ENCODE peak calls at places on chromosomes 11 and 22, in nine cellular contexts. U, T, A, O, R, B, V, X and C are unnamed samples.

GRCh38 chr22:45971389-45972028 is 5.5 kb downstream of the WNT7B start:
- DNase-seq in T (no peak), V (peak; percentile 14), A (no peak), R (no peak), B (no peak), U (no peak), O (no peak), X (no peak), C (no peak)

GRCh38 chr22:50329236-50329635 is 2.4 kb upstream of the DENND6B start:
- DNase-seq in T (no peak), A (peak; percentile 54), R (no peak), X (no peak), U (no peak), O (no peak), V (peak; percentile 74), B (no peak), C (no peak)

GRCh38 chr22:18031670-18032454 is 7.5 kb upstream of the MICAL3 start:
- DNase-seq in X (no peak), T (peak; percentile 26), O (no peak), V (peak; percentile 96), U (no peak), A (peak; percentile 90), R (no peak), B (peak; percentile 92), C (peak; percentile 82)

GRCh38 chr11:117761993-117762392 is 35.0 kb downstream of the DSCAML1 start:
- DNase-seq in T (no peak), U (no peak), O (no peak), R (no peak), X (no peak), A (no peak), B (no peak), V (no peak), C (no peak)

GRCh38 chr22:19597399-19597735 is 73.2 kb upstream of the CLDN5 start:
- DNase-seq in O (no peak), R (peak; percentile 19), V (no peak), T (no peak), B (no peak), U (no peak), A (no peak), X (no peak), C (no peak)

GRCh38 chr22:24181088-24181995 is at the start of gene SUSD2:
- DNase-seq in B (no peak), V (no peak), X (no peak), T (peak; percentile 34), A (no peak), U (peak; percentile 92), R (no peak), O (peak; percentile 85), C (no peak)

GRCh38 chr11:10139656-10140055 is 154.4 kb downstream of the SBF2 start:
- DNase-seq in B (peak; percentile 74), A (peak; percentile 65), O (no peak), X (no peak), U (no peak), R (no peak), V (peak; percentile 91), T (no peak), C (peak; percentile 68)

GRCh38 chr11:73186294-73186850 is 31.7 kb upstream of the P2RY2 start:
- DNase-seq in X (no peak), A (no peak), R (no peak), B (peak; percentile 98), T (no peak), O (no peak), V (no peak), U (no peak), C (peak; percentile 75)

GRCh38 chr11:68461284-68461861 is 821 bp downstream of the PPP6R3 start:
- DNase-seq in U (no peak), O (peak; percentile 10), V (peak; percentile 55), R (no peak), B (no peak), X (no peak), T (no peak), A (peak; percentile 37), C (peak; percentile 42)

GRCh38 chr11:131683666-131684065 is 313.3 kb downstream of the NTM start:
- DNase-seq in B (no peak), T (no peak), V (no peak), O (no peak), R (no peak), A (no peak), X (no peak), U (no peak), C (no peak)

GRCh38 chr11:126914166-126914565 is 86.4 kb downstream of the KIRREL3 start:
- DNase-seq in V (no peak), X (no peak), B (no peak), A (no peak), U (no peak), T (no peak), O (no peak), R (no peak), C (no peak)

DNA sequence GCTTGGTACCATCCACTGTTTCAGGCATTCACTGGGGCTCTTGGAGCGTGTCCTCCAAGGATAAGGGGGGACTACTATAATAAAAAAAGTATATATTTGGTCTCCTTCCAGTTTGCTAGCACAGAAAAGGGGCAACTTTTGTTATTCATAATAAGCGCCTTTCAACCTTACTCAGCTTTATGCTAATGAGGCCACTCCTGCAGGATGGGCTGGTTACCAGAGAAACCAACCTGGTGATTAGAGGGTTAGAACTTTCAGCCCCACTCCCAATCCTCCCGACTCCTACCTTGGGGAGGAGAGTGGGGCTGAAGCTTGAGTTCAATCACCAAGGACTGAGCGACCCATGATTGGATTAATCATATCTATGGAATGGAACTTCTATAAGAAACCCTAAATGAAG is 31.8 kb downstream of the PPFIBP2 start:
- DNase-seq in B (no peak), X (no peak), R (no peak), V (no peak), U (no peak), A (no peak), T (no peak), O (no peak), C (no peak)
- H3K27ac ChIP-seq in B (peak overlapping the region; percentile 78), X (no peak overlapping the region), R (no peak overlapping the region), V (no peak overlapping the region), U (no peak overlapping the region), A (no peak overlapping the region), T (no peak overlapping the region), O (no peak overlapping the region), C (peak overlapping the region; percentile 83)

DNA sequence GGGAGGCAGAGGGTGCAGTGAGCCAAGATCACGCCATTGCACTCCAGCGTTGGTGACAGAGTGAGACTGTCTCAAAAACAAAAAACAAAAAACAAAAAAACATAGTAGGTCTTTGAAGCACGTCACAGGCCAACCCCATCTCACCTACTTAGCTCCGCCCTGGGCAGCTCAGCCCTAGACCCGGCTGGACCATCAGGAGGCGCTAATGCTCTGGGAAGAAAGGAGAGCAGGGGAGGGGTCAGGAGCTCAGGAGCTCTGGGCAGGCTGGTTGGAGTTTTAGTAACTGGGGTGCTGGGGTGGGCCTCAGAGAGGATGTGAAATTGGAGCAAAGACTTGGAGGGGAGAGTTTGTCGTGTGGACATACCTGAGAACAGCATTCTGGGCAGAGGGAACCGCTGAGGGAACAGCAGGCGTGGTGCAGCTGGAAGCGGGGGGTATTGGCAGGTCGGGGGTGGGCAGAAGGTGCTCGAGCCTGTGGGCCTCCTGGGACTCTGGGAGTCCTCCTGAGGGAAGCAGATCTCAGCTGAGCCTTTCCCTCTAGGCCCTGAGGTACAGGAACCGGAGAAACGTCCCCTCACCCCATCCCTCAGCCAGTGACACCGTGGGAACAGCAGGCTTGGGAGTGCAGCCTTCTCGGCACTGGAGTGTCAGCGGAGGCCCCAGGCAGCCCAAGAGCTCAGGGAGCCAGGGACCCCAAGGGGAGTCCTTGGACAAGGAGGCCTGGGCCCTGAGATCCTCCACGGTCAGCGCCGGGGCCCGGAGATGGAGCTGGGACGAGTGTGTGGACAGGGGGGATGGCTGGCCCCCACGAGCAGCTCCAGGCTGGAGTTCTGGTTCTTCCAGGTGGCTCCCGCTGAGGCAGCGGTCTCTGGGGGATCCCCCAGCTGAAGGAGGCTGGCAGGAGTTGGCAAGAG is 2.2 kb upstream of the RPS6KA4 start:
- DNase-seq in X (no peak), V (peak; percentile 22), U (peak; percentile 91), B (no peak), T (no peak), R (no peak), A (peak; percentile 56), O (peak; percentile 74), C (no peak)
- TF ChIP-seq CTCF in X (no peak), V (peak; percentile 24), U (peak; percentile 80), B (no peak), T (peak; percentile 20), R (no peak), A (peak; percentile 64), O (peak; percentile 29), C (peak; percentile 36)

DNA sequence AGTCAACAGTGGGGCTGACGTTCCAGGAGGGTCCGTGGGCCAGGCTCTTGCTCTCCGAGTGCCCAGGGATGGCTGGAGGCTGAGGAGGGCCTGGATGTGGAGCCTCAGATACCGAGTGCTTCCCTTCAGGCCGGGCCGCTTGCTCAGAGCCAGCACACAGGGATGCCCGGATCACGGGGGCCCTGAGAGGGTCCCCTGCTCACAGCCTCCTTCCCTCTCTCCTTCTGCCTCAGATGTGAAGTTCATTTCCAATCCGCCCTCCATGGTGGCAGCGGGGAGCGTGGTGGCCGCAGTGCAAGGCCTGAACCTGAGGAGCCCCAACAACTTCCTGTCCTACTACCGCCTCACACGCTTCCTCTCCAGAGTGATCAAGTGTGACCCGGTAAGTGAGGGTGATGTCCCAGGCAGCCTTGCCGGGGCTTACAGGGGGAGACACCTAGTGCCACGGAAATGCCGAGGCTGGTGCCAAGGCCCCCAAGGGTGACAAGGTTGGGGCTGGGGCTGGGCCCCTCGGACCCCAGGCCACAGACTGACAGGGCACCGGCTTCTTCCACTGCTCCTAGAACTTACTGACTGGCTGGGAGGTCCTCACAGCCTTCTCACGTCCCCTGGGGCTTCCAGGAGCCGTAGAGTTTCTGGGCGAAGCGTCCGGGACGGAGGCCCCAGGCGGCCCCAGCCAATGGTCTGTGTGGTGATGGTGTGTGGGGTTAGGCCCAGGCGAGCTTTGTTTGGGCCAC is 7.0 kb downstream of the CCND1 start:
- DNase-seq in V (no peak), B (no peak), R (no peak), O (peak; percentile 59), U (no peak), X (no peak), T (no peak), A (no peak), C (no peak)
- H3K27ac ChIP-seq in V (peak overlapping the region; percentile 13), B (no peak overlapping the region), R (no peak overlapping the region), O (no peak overlapping the region), U (no peak overlapping the region), X (no peak overlapping the region), T (peak overlapping the region; percentile 99), A (no peak overlapping the region), C (peak overlapping the region; percentile 87)

GRCh38 chr11:35893796-35894475 is 49.9 kb upstream of the LDLRAD3 start:
- DNase-seq in V (peak; percentile 29), A (peak; percentile 93), B (peak; percentile 100), U (no peak), X (no peak), R (no peak), O (no peak), T (no peak), C (peak; percentile 91)

GRCh38 chr11:35902961-35903360 is 40.9 kb upstream of the LDLRAD3 start:
- DNase-seq in V (no peak), B (no peak), O (no peak), A (no peak), U (no peak), T (no peak), X (no peak), R (no peak), C (no peak)

GRCh38 chr11:35892166-35892565 is 51.7 kb upstream of the LDLRAD3 start:
- DNase-seq in V (peak; percentile 45), T (no peak), U (no peak), X (no peak), O (no peak), A (peak; percentile 11), B (no peak), R (no peak), C (no peak)

DNA sequence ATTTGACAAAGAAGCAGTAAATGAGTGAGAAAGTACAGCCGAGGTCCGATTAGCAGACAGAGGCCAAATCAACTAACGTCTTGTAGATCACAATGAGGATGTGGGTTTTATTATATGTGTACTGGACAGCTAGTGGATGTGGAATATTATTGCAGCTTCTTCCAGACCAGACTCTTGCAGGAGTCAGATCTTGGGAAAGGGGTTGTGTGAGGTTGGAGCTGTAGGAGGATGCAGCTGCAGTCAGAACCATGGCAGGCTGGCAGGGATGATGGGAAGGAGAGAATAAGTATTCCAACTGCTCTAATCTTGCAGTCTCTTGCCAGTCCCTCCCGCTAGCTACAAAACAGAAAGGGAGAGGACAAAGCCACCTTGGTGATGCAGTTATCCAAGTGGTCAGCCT is 46.8 kb upstream of the LDLRAD3 start:
- DNase-seq in X (no peak), R (no peak), V (no peak), O (no peak), A (peak; percentile 9), U (no peak), T (no peak), B (no peak), C (no peak)
- TF ChIP-seq CTCF in X (no peak), R (no peak), V (no peak), O (no peak), A (no peak), U (no peak), T (no peak), B (no peak), C (no peak)